ENCODE peak calls at places on chromosomes 12 and 14, in five cellular contexts. Z, K, V, H and A are unnamed samples.

GRCh38 chr12:111598637-111599458 is at the start of gene ATXN2:
- DNase-seq in H (peak), V (peak), K (no peak), Z (peak), A (no peak)

GRCh38 chr12:2383276-2384028 is 330.7 kb downstream of the CACNA1C start:
- DNase-seq in H (no peak), V (no peak), Z (no peak), K (no peak), A (no peak)

GRCh38 chr12:4932576-4932975 is 22.9 kb downstream of the KCNA1 start:
- DNase-seq in H (no peak), Z (no peak), V (no peak), K (no peak), A (no peak)

GRCh38 chr12:123150273-123150803 is 552 bp downstream of the PITPNM2 start:
- DNase-seq in H (peak), Z (peak), K (no peak), V (no peak), A (no peak)

GRCh38 chr14:24310666-24311604 is at the start of gene LTB4R:
- DNase-seq in H (peak), V (peak), K (peak), Z (peak), A (no peak)

GRCh38 chr12:76637807-76638206 is 78.2 kb upstream of the OSBPL8 start:
- DNase-seq in Z (no peak), H (no peak), V (no peak), K (no peak), A (no peak)

GRCh38 chr14:72519543-72519942 is 374.4 kb downstream of the DPF3 start:
- DNase-seq in V (no peak), Z (no peak), K (no peak), H (no peak), A (no peak)

GRCh38 chr12:50979369-50980052 is 27.2 kb downstream of the HIGD1C start:
- DNase-seq in K (no peak), Z (no peak), H (no peak), V (no peak), A (no peak)

GRCh38 chr12:64675795-64676194 is 65.5 kb downstream of the RASSF3 start:
- DNase-seq in K (no peak), Z (no peak), H (no peak), V (no peak), A (no peak)

GRCh38 chr12:96425973-96426372 is 25.7 kb upstream of the CDK17 start:
- DNase-seq in H (no peak), V (no peak), K (no peak), Z (no peak), A (no peak)

GRCh38 chr12:77847665-77848431 is 17.2 kb downstream of the NAV3 start:
- DNase-seq in V (no peak), Z (no peak), H (no peak), K (peak), A (peak)

GRCh38 chr12:12476836-12477531 is 85.7 kb downstream of the DUSP16 start:
- DNase-seq in V (no peak), K (no peak), H (no peak), Z (no peak), A (no peak)

GRCh38 chr12:538731-539539 is 79.2 kb downstream of the B4GALNT3 start:
- DNase-seq in H (peak), Z (no peak), K (peak), V (no peak), A (no peak)

GRCh38 chr14:77579760-77580159 is 36.7 kb downstream of the SPTLC2 start:
- DNase-seq in K (no peak), V (no peak), H (no peak), Z (no peak), A (peak)

GRCh38 chr12:51755251-51755650 is 93.3 kb downstream of the FIGNL2 start:
- DNase-seq in H (no peak), V (no peak), Z (no peak), K (no peak), A (no peak)

GRCh38 chr12:48882325-48882687 is 16.6 kb upstream of the RND1 start:
- DNase-seq in Z (peak), H (no peak), K (no peak), V (peak), A (no peak)

GRCh38 chr14:29763342-29763858 is 164.2 kb downstream of the PRKD1 start:
- DNase-seq in H (no peak), V (no peak), K (no peak), Z (no peak), A (no peak)

GRCh38 chr12:107474639-107475539 is 210.7 kb upstream of the PWP1 start:
- DNase-seq in V (no peak), Z (no peak), K (no peak), H (no peak), A (no peak)

GRCh38 chr12:72110814-72111615 is 161.2 kb upstream of the TRHDE start:
- DNase-seq in H (no peak), Z (no peak), V (no peak), K (no peak), A (no peak)
- TF ChIP-seq CTCF in H (no peak), Z (no peak), V (no peak), K (no peak), A (no peak)

DNA sequence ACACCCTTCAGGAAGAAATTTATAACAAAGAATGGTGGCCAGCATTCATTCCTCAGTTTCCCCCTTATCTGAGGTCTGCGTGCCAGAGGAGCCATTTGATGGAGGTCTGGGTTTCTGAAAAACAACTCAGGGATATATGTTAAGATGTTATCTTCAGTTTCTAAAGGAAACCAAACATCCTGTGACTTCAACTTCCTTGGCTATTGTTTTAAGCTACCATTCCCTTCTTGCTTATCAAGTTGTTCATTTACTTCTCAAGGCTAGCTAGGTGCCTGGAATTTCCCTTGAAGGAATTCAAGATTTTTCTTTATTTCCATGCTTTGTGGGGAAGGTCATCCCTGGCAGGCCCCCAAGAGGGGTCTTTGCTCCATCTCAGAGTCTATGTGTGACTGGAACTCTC is 27.1 kb upstream of the OXA1L start:
- DNase-seq in H (no peak), K (no peak), Z (no peak), V (no peak), A (no peak)
- TF ChIP-seq CTCF in H (no peak), K (no peak), Z (no peak), V (no peak), A (no peak)

GRCh38 chr12:122073815-122074214 is 4.7 kb upstream of the MLXIP start:
- DNase-seq in V (no peak), Z (no peak), K (no peak), H (no peak), A (no peak)
- TF ChIP-seq CTCF in V (no peak), Z (no peak), K (no peak), H (no peak), A (no peak)

GRCh38 chr14:79369359-79370332 is 841.7 kb downstream of the DIO2 start:
- DNase-seq in K (peak), Z (no peak), H (no peak), V (no peak), A (peak)
- TF ChIP-seq CTCF in K (no peak), Z (no peak), H (no peak), V (no peak), A (peak)